ENCODE peak calls at places on chromosomes 7 and 10, in four cellular contexts. T, J, H and F are unnamed samples.

GRCh38 chr10:1706711-1707110 is 30.6 kb downstream of the ADARB2 start:
- DNase-seq in T (no peak), H (no peak), J (no peak), F (no peak)

GRCh38 chr7:123112833-123113232 is 86.9 kb downstream of the SLC13A1 start:
- DNase-seq in J (no peak), T (no peak), H (no peak), F (no peak)

GRCh38 chr10:110989016-110989415 is 69.6 kb downstream of the SHOC2 start:
- DNase-seq in T (no peak), H (no peak), J (no peak), F (peak)

GRCh38 chr7:64581929-64582894 is 19.3 kb upstream of the ZNF680 start:
- DNase-seq in T (no peak), H (no peak), J (no peak), F (no peak)

GRCh38 chr10:57333880-57334279 is 933.8 kb downstream of the IPMK start:
- DNase-seq in T (no peak), J (no peak), H (no peak), F (no peak)

GRCh38 chr10:115022754-115023153 is 70.4 kb upstream of the ATRNL1 start:
- DNase-seq in J (no peak), H (no peak), T (no peak), F (no peak)

GRCh38 chr7:91876391-91877133 is 3.9 kb downstream of the MTERF1 start:
- DNase-seq in J (no peak), T (no peak), H (no peak), F (peak)

GRCh38 chr7:53835301-53835700 is 706.9 kb upstream of the VSTM2A start:
- DNase-seq in J (no peak), H (no peak), T (no peak), F (no peak)

GRCh38 chr7:657565-658119 is 68.9 kb upstream of the DNAAF5 start:
- DNase-seq in J (no peak), T (no peak), H (no peak), F (no peak)

GRCh38 chr7:69246758-69247157 is 351.5 kb upstream of the AUTS2 start:
- DNase-seq in H (no peak), J (peak), T (no peak), F (no peak)

GRCh38 chr7:107345898-107346297 is 124.0 kb upstream of the GPR22 start:
- DNase-seq in H (no peak), J (no peak), T (no peak), F (no peak)

GRCh38 chr7:108263364-108263951 is 133.3 kb upstream of the LAMB4 start:
- DNase-seq in J (no peak), T (no peak), H (no peak), F (no peak)

GRCh38 chr7:867406-868188 is 8.8 kb upstream of the GET4 start:
- DNase-seq in H (peak), J (peak), T (no peak), F (peak)

GRCh38 chr7:47383696-47384445 is 198.0 kb downstream of the TNS3 start:
- DNase-seq in H (no peak), J (no peak), T (no peak), F (no peak)

GRCh38 chr7:64888561-64888900 is 14.5 kb upstream of the ZNF273 start:
- DNase-seq in T (no peak), J (peak), H (no peak), F (no peak)

GRCh38 chr7:128035712-128036111 is 4.5 kb upstream of the LRRC4 start:
- DNase-seq in J (no peak), T (no peak), H (peak), F (peak)

GRCh38 chr10:125113661-125114388 is 46.5 kb downstream of the CTBP2 start:
- DNase-seq in H (no peak), J (no peak), T (no peak), F (no peak)